ENCODE peak calls at places on chromosome 3, in nine cellular contexts. F is keratinocyte, J is MM.1S, C is neural progenitor cell, M is PC-9, Z is IMR-90, B is fibroblast of lung, U is endothelial cell of umbilical vein, K is hepatocyte. G is an unnamed sample. For H4K20me1 and H3K36me3, the result is how much of the 10 kb centered on the place peaks cover.

GRCh38 chr3:99662838-99663570 is 24.6 kb downstream of the COL8A1 start:
- DNase-seq in C (no peak), M (no peak), U (no peak), B (no peak), J (no peak), K (no peak), Z (no peak), F (no peak), G (peak)

GRCh38 chr3:179038216-179038898 is 33.3 kb downstream of the ZMAT3 start:
- DNase-seq in U (no peak), Z (no peak), M (no peak), J (no peak), F (no peak), C (no peak), B (no peak), K (no peak), G (no peak)

GRCh38 chr3:171343688-171344087 is 116.5 kb downstream of the TNIK start:
- DNase-seq in C (no peak), F (no peak), J (no peak), Z (no peak), B (no peak), M (no peak), K (no peak), U (no peak), G (no peak)

GRCh38 chr3:150414989-150415388 is 6.9 kb downstream of the TSC22D2 start:
- DNase-seq in M (no peak), C (no peak), J (no peak), Z (peak), U (no peak), F (no peak), B (peak), K (no peak), G (peak)

GRCh38 chr3:105369501-105370371 is 3.0 kb downstream of the ALCAM start:
- DNase-seq in C (peak), F (no peak), U (peak), J (peak), B (peak), M (peak), Z (peak), K (peak), G (peak)

GRCh38 chr3:190458040-190458439 is 8.3 kb upstream of the TMEM207 start:
- DNase-seq in K (no peak), Z (no peak), B (peak), U (no peak), F (no peak), M (no peak), J (no peak), C (no peak), G (peak)

GRCh38 chr3:173660645-173661299 is 263.2 kb downstream of the NLGN1 start:
- DNase-seq in U (peak), Z (peak), M (no peak), J (no peak), C (no peak), B (peak), K (no peak), F (no peak), G (peak)

GRCh38 chr3:109853077-109853732 is 515.9 kb upstream of the DPPA4 start:
- DNase-seq in F (no peak), B (peak), K (no peak), J (no peak), M (no peak), C (no peak), U (no peak), Z (no peak), G (no peak)

GRCh38 chr3:126556637-126557414 is 1.9 kb downstream of the C3orf22 start:
- DNase-seq in K (no peak), J (no peak), M (no peak), Z (no peak), F (no peak), U (no peak), B (no peak), C (no peak), G (no peak)

GRCh38 chr3:56702487-56703315 is 19.6 kb upstream of the TASOR start:
- DNase-seq in U (peak), C (peak), M (peak), K (peak), Z (peak), J (peak), F (no peak), B (peak), G (peak)

GRCh38 chr3:118990818-118991560 is 43.7 kb downstream of the IGSF11 start:
- DNase-seq in K (no peak), C (no peak), B (peak), M (no peak), J (no peak), Z (no peak), U (no peak), F (no peak), G (no peak)

GRCh38 chr3:193782280-193782654 is 189.3 kb downstream of the OPA1 start:
- DNase-seq in C (peak), Z (no peak), F (peak), J (no peak), B (peak), K (peak), U (no peak), M (peak), G (peak)

GRCh38 chr3:57848177-57848738 is 92.1 kb downstream of the SLMAP start:
- DNase-seq in K (no peak), J (no peak), U (no peak), Z (no peak), C (no peak), F (no peak), M (no peak), B (no peak), G (no peak)

GRCh38 chr3:132445812-132446211 is 28.5 kb downstream of the DNAJC13 start:
- DNase-seq in Z (peak), K (no peak), B (peak), C (no peak), U (peak), F (peak), M (peak), J (peak), G (peak)

GRCh38 chr3:141477224-141477623 is 9.6 kb upstream of the RASA2 start:
- DNase-seq in F (no peak), K (peak), J (no peak), U (peak), C (no peak), M (peak), B (peak), Z (peak), G (peak)

GRCh38 chr3:104437131-104437750 is 929.5 kb upstream of the ALCAM start:
- DNase-seq in B (peak), M (no peak), K (peak), U (no peak), F (peak), C (no peak), Z (peak), J (no peak), G (peak)

GRCh38 chr3:78765671-78766485 is 1001.9 kb downstream of the ROBO1 start:
- DNase-seq in M (no peak), F (no peak), J (no peak), Z (no peak), C (no peak), K (no peak), U (no peak), B (no peak), G (peak)

GRCh38 chr3:102796856-102797255 is 362.0 kb downstream of the ZPLD1 start:
- DNase-seq in K (no peak), Z (no peak), B (peak), U (no peak), M (no peak), C (no peak), F (no peak), J (no peak), G (no peak)

GRCh38 chr3:183819831-183820230 is 5.5 kb downstream of the MAP6D1 start:
- DNase-seq in F (no peak), Z (no peak), B (no peak), K (no peak), U (no peak), J (no peak), M (no peak), C (no peak), G (no peak)

GRCh38 chr3:61832375-61833229 is 271.2 kb downstream of the PTPRG start:
- DNase-seq in Z (peak), F (no peak), U (no peak), B (peak), M (no peak), K (no peak), J (no peak), C (no peak), G (no peak)

GRCh38 chr3:134625885-134626741 is 24.7 kb downstream of the KY start:
- DNase-seq in K (no peak), B (no peak), F (no peak), J (no peak), U (no peak), M (no peak), Z (no peak), C (no peak), G (no peak)

GRCh38 chr3:183697610-183698317 is at the start of gene YEATS2:
- DNase-seq in B (peak), K (peak), M (peak), Z (peak), J (peak), F (no peak), U (peak), C (peak), G (peak)

GRCh38 chr3:22795917-22796316 is 407.2 kb upstream of the UBE2E2 start:
- DNase-seq in C (no peak), M (no peak), U (no peak), K (no peak), J (no peak), B (no peak), Z (no peak), F (no peak), G (peak)

GRCh38 chr3:100108464-100109079 is 5.7 kb downstream of the FILIP1L start:
- DNase-seq in B (no peak), K (no peak), Z (no peak), M (no peak), C (no peak), F (no peak), U (no peak), J (no peak), G (no peak)

GRCh38 chr3:149589332-149589731 is 68.5 kb downstream of the WWTR1 start:
- DNase-seq in Z (peak), K (no peak), J (no peak), F (no peak), M (no peak), C (no peak), B (peak), U (peak), G (peak)

DNA sequence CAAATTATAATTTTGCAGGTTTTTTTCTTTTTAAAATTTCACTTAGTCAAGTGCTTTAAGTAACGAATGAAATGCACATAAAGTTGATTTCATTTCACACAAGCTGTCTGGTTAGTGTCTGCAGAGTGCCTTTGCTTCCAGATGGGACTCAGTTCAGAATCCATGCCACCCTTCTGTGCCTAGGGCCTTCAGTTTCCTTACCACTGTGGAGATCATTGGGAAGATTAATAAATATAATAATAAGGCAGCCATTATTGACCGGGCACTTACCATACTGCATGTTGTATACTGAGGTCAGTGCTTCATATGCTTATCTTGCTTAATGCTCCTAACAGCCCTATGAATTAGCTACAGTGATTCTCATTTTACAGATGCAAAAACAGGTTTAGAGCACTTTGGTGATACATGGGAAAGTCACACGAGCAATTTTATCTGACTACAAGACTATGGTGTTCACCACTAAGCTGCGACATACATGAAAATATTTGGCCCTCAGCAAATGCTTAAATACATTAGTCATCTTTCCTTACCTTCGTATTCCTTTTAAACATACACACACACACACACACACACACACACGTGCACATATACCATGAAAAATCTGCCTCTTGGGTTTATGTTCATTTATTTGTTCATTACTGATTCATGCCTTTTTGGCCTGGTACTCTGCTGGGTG is 3.0 kb downstream of the NMNAT3 start:
- DNase-seq in U (no peak), C (no peak), F (no peak), Z (no peak), K (no peak), J (no peak), B (peak), M (no peak), G (peak)
- H3K4me2 ChIP-seq in U (no peak), C (peak), F (no peak), Z (no peak), K (no peak), J (no peak), B (no peak), M (no peak), G (no peak)

DNA sequence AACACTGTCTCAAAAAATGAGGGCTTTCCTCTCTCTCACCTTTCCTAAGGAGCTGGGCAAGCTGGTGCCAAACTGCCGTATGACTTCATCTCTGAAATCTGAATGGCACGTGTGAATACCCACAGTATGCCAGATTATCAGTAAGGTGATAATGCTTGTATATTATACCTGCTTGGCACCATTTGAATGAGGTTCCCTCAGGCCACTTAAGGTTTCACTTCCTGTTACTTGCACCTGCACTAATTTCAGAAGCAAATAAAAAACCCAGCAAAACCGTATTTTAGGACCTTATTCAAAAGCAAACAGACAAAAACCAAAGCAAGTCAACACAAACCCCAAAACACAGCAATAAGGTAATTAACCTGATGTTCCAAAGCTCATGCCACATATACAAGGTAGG is 19.7 kb downstream of the FOXP1 start:
- DNase-seq in M (no peak), U (no peak), F (no peak), Z (no peak), C (no peak), J (peak), B (no peak), K (no peak), G (no peak)
- H4K20me1 ChIP-seq in M (under half), U (under half), F (under half), Z (under half), C (under half), J (under half), B (under half), K (under half), G (under half)

GRCh38 chr3:13623101-13623654 is 74.3 kb downstream of the FBLN2 start:
- DNase-seq in K (peak), F (peak), J (no peak), M (peak), U (no peak), B (peak), Z (peak), C (peak), G (no peak)

GRCh38 chr3:13620776-13621365 is 71.9 kb downstream of the FBLN2 start:
- DNase-seq in F (no peak), U (no peak), M (no peak), K (no peak), B (no peak), C (no peak), J (no peak), Z (no peak), G (no peak)

GRCh38 chr3:13620281-13620680 is 71.4 kb downstream of the FBLN2 start:
- DNase-seq in K (no peak), F (no peak), M (no peak), J (no peak), C (no peak), Z (no peak), U (no peak), B (no peak), G (no peak)

GRCh38 chr3:13622356-13622755 is 73.4 kb downstream of the FBLN2 start:
- DNase-seq in J (no peak), C (no peak), K (no peak), F (no peak), U (no peak), M (no peak), B (no peak), Z (no peak), G (no peak)

DNA sequence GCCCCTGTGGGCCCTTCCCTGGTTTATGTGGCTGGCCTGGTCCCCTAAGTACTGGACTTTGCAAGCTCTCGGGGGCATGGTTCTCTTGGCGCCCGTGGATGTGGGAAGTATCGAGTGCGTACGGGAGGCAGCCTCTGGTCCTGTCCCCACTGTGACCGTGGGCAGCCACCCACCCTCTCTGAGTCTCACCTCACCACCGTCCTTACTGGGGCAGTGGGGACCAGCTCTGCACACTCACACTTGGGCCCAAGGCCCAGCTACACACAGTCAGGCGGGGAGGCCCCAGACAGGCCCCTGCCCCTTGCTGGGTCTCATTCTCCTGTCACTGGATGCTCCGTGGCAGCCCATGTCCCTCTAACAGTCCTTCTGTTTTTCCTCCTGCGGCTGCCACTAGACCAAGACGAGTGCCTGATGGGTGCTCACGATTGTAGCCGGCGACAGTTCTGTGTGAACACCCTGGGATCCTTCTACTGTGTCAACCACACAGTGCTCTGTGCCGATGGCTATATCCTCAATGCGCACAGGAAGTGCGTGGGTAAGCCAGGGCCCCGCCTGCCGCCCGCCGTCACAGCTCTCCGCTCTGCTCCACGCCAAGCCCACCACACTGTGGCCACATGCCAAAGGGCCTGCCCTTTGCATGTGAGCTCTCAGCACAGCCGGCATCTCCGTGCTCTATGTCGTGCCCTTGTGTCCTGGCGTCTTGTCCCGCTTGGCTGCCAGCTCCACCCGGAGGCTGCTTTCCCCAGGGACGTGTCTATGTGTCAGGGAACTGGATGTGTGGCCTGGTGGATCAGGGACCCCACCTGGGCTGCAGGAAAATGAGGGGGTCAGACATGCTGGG is 72.7 kb downstream of the FBLN2 start:
- DNase-seq in J (no peak), Z (no peak), U (no peak), F (no peak), C (no peak), B (no peak), K (no peak), M (no peak), G (no peak)
- H3K36me3 ChIP-seq in J (under half), Z (under half), U (under half), F (under half), C (under half), B (under half), K (under half), M (under half), G (under half)

DNA sequence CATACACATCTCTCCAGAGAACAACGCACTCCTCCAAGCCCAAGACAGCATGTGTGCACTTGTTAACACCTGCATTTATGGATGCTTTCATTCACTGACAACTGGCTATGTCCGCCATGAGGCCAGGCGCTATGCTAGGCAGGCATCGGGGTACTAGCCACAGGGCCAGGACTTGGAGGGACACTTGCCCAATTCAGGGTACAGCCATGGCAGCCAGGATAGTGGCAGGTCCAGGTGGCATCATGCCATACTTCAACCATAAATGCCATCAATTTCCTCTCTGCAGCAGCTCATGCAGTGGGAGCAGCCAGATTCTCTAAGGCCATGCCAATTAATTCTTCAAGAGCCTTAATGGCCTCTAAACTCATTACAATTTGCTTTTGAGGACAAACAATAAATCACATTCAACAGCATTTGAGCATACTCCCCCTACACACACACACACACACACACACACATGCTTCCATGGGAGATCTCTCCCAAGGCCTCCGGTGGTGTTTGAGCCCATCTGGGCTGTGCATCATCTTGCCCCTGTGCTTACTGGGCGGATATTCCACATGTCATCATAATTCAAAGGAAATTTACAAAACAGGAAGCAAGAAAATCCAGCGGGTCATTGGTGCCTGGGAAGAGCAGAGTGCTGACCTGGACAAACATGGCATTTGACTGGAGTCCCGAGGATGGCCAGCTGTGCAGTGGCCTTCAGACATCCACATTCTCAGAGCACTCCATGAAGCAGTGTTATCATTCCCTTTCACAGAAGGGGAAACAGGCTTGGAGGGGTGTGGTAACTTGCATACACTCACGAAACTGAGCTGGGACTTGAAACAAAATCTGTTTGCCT is 109.1 kb downstream of the IQSEC1 start:
- DNase-seq in C (no peak), K (no peak), U (peak), Z (peak), B (no peak), M (no peak), F (no peak), J (no peak), G (no peak)
- H3K4me2 ChIP-seq in C (no peak), K (peak), U (peak), Z (no peak), B (no peak), M (no peak), F (no peak), J (no peak), G (no peak)

DNA sequence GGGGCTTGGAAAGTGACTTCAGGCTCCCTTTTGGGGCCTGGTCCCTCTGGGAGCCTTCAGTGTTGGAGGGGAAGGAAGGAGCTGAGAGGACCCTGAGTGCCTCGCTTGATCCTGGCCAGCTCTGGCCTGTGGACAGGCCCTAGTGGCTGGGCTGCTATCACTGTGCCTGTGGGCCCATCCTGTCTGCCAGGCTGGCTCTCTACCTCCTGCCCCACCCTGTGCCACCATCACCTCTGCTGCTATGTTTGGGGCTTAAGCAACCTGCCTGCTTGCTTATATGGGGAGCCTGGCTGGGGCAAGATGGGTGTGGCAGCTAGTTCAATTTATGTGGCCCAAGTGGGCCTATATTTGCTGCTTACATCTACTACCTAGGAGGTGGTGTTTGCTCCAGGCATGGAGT is 7.1 kb downstream of the TEX264 start:
- DNase-seq in M (no peak), Z (no peak), U (no peak), J (no peak), F (no peak), B (no peak), K (no peak), C (no peak), G (no peak)
- H4K20me1 ChIP-seq in M (under half), Z (under half), U (under half), J (under half), F (under half), B (under half), K (under half), C (under half), G (under half)